ENCODE peak calls at places on chromosomes 16 and 17, in four cellular contexts. E, V, T and N are unnamed samples.
A peak's percentile ranks its signal among the peaks of the same experiment; 100 is the strongest.

GRCh38 chr16:22967696-22968095 is 153.7 kb downstream of the HS3ST2 start:
- DNase-seq in E (no peak), V (no peak), T (no peak), N (no peak)

GRCh38 chr17:41785091-41785875 is 1.2 kb downstream of the JUP start:
- DNase-seq in E (no peak), V (peak; percentile 72), T (peak; percentile 97), N (no peak)

GRCh38 chr17:682150-682549 is 32.5 kb downstream of the VPS53 start:
- DNase-seq in E (no peak), V (no peak), T (no peak), N (no peak)

GRCh38 chr16:30958164-30959083 is 870 bp downstream of the SETD1A start:
- DNase-seq in E (peak; percentile 41), V (peak; percentile 76), T (no peak), N (peak; percentile 65)

GRCh38 chr17:81510798-81511549 is 1.6 kb downstream of the ACTG1 start:
- DNase-seq in E (no peak), V (no peak), T (no peak), N (no peak)

GRCh38 chr16:85928411-85928820 is 29.5 kb downstream of the IRF8 start:
- DNase-seq in E (peak; percentile 73), V (no peak), T (no peak), N (peak; percentile 29)

GRCh38 chr16:67914758-67915622 is 16.7 kb downstream of the CTRL start:
- DNase-seq in E (no peak), V (no peak), T (no peak), N (no peak)

GRCh38 chr17:1438593-1439083 is 17.4 kb downstream of the CRK start:
- DNase-seq in E (peak; percentile 40), V (no peak), T (no peak), N (peak; percentile 40)

GRCh38 chr17:59753522-59754467 is 46.3 kb downstream of the VMP1 start:
- DNase-seq in E (peak; percentile 79), V (peak; percentile 21), T (peak; percentile 64), N (peak; percentile 82)

GRCh38 chr16:67886387-67886786 is 1.7 kb downstream of the NRN1L start:
- DNase-seq in E (no peak), V (no peak), T (no peak), N (no peak)

GRCh38 chr17:71633391-71633849 is 487.4 kb upstream of the SOX9 start:
- DNase-seq in E (peak; percentile 88), V (peak; percentile 21), T (no peak), N (peak; percentile 77)

GRCh38 chr16:67537270-67537635 is 8.6 kb downstream of the RIPOR1 start:
- DNase-seq in E (peak; percentile 49), V (peak; percentile 66), T (no peak), N (peak; percentile 46)

GRCh38 chr16:85086347-85087291 is 25.7 kb downstream of the CIBAR2 start:
- DNase-seq in E (peak; percentile 51), V (peak; percentile 82), T (peak; percentile 4), N (peak; percentile 37)

GRCh38 chr17:55845385-55845784 is 94.5 kb downstream of the PCTP start:
- DNase-seq in E (peak; percentile 21), V (no peak), T (no peak), N (no peak)

GRCh38 chr16:53154513-53154912 is 99.7 kb downstream of the CHD9 start:
- DNase-seq in E (no peak), V (no peak), T (no peak), N (no peak)

GRCh38 chr16:71479420-71479819 is 9.7 kb downstream of the ZNF19 start:
- DNase-seq in E (peak; percentile 25), V (peak; percentile 45), T (no peak), N (peak; percentile 18)

GRCh38 chr16:62066747-62067146 is 30.5 kb upstream of the CDH8 start:
- DNase-seq in E (no peak), V (no peak), T (no peak), N (no peak)

GRCh38 chr16:72977127-72977526 is 70.8 kb downstream of the ZFHX3 start:
- DNase-seq in E (no peak), V (no peak), T (no peak), N (no peak)

GRCh38 chr16:46658925-46659324 is 30.1 kb downstream of the VPS35 start:
- DNase-seq in E (no peak), V (no peak), T (peak; percentile 95), N (no peak)

GRCh38 chr16:31071861-31072260 is 2.2 kb downstream of the ZNF668 start:
- DNase-seq in E (peak; percentile 93), V (no peak), T (no peak), N (peak; percentile 83)

GRCh38 chr17:50356892-50357510 is 11.1 kb downstream of the XYLT2 start:
- DNase-seq in E (no peak), V (no peak), T (no peak), N (no peak)

GRCh38 chr17:48757524-48757961 is 29.0 kb upstream of the HOXB13 start:
- DNase-seq in E (no peak), V (no peak), T (no peak), N (no peak)

GRCh38 chr17:55768946-55769624 is 18.2 kb downstream of the PCTP start:
- DNase-seq in E (peak; percentile 64), V (no peak), T (no peak), N (peak; percentile 49)

GRCh38 chr17:6496116-6496481 is 51.8 kb downstream of the PIMREG start:
- DNase-seq in E (no peak), V (no peak), T (no peak), N (no peak)

GRCh38 chr17:78506454-78507309 is 70.5 kb downstream of the DNAH17 start:
- DNase-seq in E (no peak), V (no peak), T (no peak), N (no peak)

GRCh38 chr16:23863511-23864422 is 28.0 kb downstream of the PRKCB start:
- DNase-seq in E (no peak), V (no peak), T (no peak), N (no peak)

GRCh38 chr17:1686086-1686485 is 1.4 kb upstream of the PRPF8 start:
- DNase-seq in E (no peak), V (peak; percentile 18), T (no peak), N (no peak)

GRCh38 chr16:57260294-57260929 is 15.4 kb downstream of the ARL2BP start:
- DNase-seq in E (peak; percentile 48), V (peak; percentile 57), T (no peak), N (peak; percentile 55)

GRCh38 chr17:4710693-4711634 is 532 bp downstream of the ARRB2 start:
- DNase-seq in E (no peak), V (no peak), T (no peak), N (no peak)

GRCh38 chr17:38742431-38743308 is 5.5 kb downstream of the PCGF2 start:
- DNase-seq in E (peak; percentile 78), V (peak; percentile 63), T (no peak), N (peak; percentile 32)

GRCh38 chr17:11290814-11291213 is 49.8 kb downstream of the SHISA6 start:
- DNase-seq in E (no peak), V (no peak), T (no peak), N (no peak)

GRCh38 chr17:46968224-46968834 is 10.7 kb downstream of the RPRML start:
- DNase-seq in E (no peak), V (no peak), T (no peak), N (peak; percentile 56)

GRCh38 chr17:28957992-28958355 is 6.7 kb upstream of the PHF12 start:
- DNase-seq in E (no peak), V (no peak), T (no peak), N (no peak)

GRCh38 chr16:23374721-23375120 is 72.6 kb downstream of the SCNN1B start:
- DNase-seq in E (no peak), V (peak; percentile 60), T (no peak), N (no peak)